ENCODE peak calls at places on chromosome 14, in four cellular contexts. F, J, X and L are unnamed samples.

GRCh38 chr14:21095430-21096205 is 2.8 kb downstream of the ZNF219 start:
- DNase-seq in F (no peak), J (peak), X (no peak), L (no peak)

GRCh38 chr14:98952595-98953325 is 319.2 kb downstream of the BCL11B start:
- DNase-seq in J (peak), X (no peak), F (peak), L (no peak)

GRCh38 chr14:99040047-99040446 is 231.9 kb downstream of the BCL11B start:
- DNase-seq in J (no peak), F (no peak), X (no peak), L (no peak)

GRCh38 chr14:30608533-30609006 is 13.5 kb upstream of the SCFD1 start:
- DNase-seq in J (peak), F (peak), X (no peak), L (no peak)

GRCh38 chr14:102532204-102532658 is 22.7 kb upstream of the ANKRD9 start:
- DNase-seq in J (peak), F (no peak), X (no peak), L (no peak)

GRCh38 chr14:97077253-97077653 is 280.1 kb downstream of the VRK1 start:
- DNase-seq in X (peak), J (no peak), F (no peak), L (peak)

GRCh38 chr14:103923863-103924262 is 4.4 kb upstream of the TDRD9 start:
- DNase-seq in X (no peak), F (no peak), J (no peak), L (no peak)

GRCh38 chr14:53742226-53742607 is 214.4 kb downstream of the BMP4 start:
- DNase-seq in X (no peak), J (no peak), F (no peak), L (no peak)

GRCh38 chr14:51805541-51805940 is 54.9 kb upstream of the GNG2 start:
- DNase-seq in F (no peak), X (no peak), J (no peak), L (no peak)

GRCh38 chr14:23727566-23728335 is 91.6 kb downstream of the DHRS2 start:
- DNase-seq in J (peak), X (no peak), F (peak), L (no peak)

GRCh38 chr14:68548194-68549056 is 244.4 kb downstream of the ZFP36L1 start:
- DNase-seq in J (peak), F (peak), X (no peak), L (peak)

GRCh38 chr14:34212574-34212973 is 249.5 kb downstream of the SPTSSA start:
- DNase-seq in F (peak), X (no peak), J (no peak), L (no peak)

GRCh38 chr14:103519043-103519836 is 3.4 kb downstream of the CKB start:
- DNase-seq in F (no peak), X (peak), J (no peak), L (no peak)

GRCh38 chr14:104172349-104172748 is 34.0 kb downstream of the KIF26A start:
- DNase-seq in F (no peak), X (no peak), J (no peak), L (no peak)

GRCh38 chr14:57066463-57066862 is 202.2 kb downstream of the EXOC5 start:
- DNase-seq in J (no peak), X (no peak), F (no peak), L (no peak)

GRCh38 chr14:77099425-77100167 is 1.5 kb downstream of the CIPC start:
- DNase-seq in J (peak), X (no peak), F (peak), L (no peak)

GRCh38 chr14:102605026-102605425 is 12.6 kb downstream of the RCOR1 start:
- DNase-seq in J (no peak), F (peak), X (no peak), L (no peak)

GRCh38 chr14:96683575-96684289 is 113.5 kb upstream of the VRK1 start:
- DNase-seq in X (no peak), J (peak), F (no peak), L (no peak)

GRCh38 chr14:32028599-32028998 is 48.5 kb upstream of the ARHGAP5 start:
- DNase-seq in X (no peak), F (peak), J (no peak), L (no peak)

GRCh38 chr14:55129086-55129427 is at the start of gene LGALS3:
- DNase-seq in J (peak), F (peak), X (peak), L (no peak)

GRCh38 chr14:78725086-78725485 is 554.9 kb downstream of the NRXN3 start:
- DNase-seq in X (no peak), J (no peak), F (no peak), L (no peak)

GRCh38 chr14:74962059-74962458 is 6.7 kb upstream of the PGF start:
- DNase-seq in J (no peak), F (no peak), X (no peak), L (no peak)

GRCh38 chr14:37874429-37875109 is 279.1 kb downstream of the TTC6 start:
- DNase-seq in J (peak), X (peak), F (peak), L (peak)

GRCh38 chr14:79180656-79181055 is 1010.5 kb downstream of the NRXN3 start:
- DNase-seq in F (no peak), J (no peak), X (no peak), L (no peak)

GRCh38 chr14:65210118-65210826 is 108.0 kb upstream of the MAX start:
- DNase-seq in F (no peak), J (peak), X (no peak), L (peak)

GRCh38 chr14:95065411-95065810 is 91.9 kb downstream of the DICER1 start:
- DNase-seq in X (no peak), J (no peak), F (no peak), L (no peak)

GRCh38 chr14:86575141-86575540 is 1045.2 kb downstream of the FLRT2 start:
- DNase-seq in F (peak), J (no peak), X (no peak), L (no peak)

GRCh38 chr14:57492859-57493258 is 798 bp downstream of the CCDC198 start:
- DNase-seq in X (no peak), F (peak), J (peak), L (no peak)

GRCh38 chr14:99174920-99175319 is 97.1 kb downstream of the BCL11B start:
- DNase-seq in F (no peak), J (no peak), X (peak), L (no peak)

GRCh38 chr14:94100847-94101246 is 9.7 kb upstream of the IFI27 start:
- DNase-seq in J (peak), X (no peak), F (peak), L (no peak)

GRCh38 chr14:32657081-32657480 is 281.6 kb upstream of the NPAS3 start:
- DNase-seq in F (peak), J (peak), X (no peak), L (no peak)

GRCh38 chr14:91867316-91867988 is at the start of gene TC2N:
- DNase-seq in X (peak), F (no peak), J (no peak), L (no peak)